ENCODE peak calls at places on chromosomes 12 and 14, in nine cellular contexts. C, T, R, M, E, F, B, U and N are unnamed samples. For H3K4me1, the result is how much of the 10 kb centered on the place peaks cover.

GRCh38 chr12:130961921-130962326 is 8.2 kb downstream of the ADGRD1 start:
- DNase-seq in M (no peak), C (no peak), T (no peak), B (no peak), R (no peak), E (no peak), U (peak), F (no peak), N (no peak)

GRCh38 chr14:99195602-99196309 is 76.2 kb downstream of the BCL11B start:
- DNase-seq in C (peak), R (no peak), U (no peak), F (no peak), T (no peak), B (no peak), E (no peak), M (no peak), N (no peak)

GRCh38 chr12:30908389-30909087 is 18.0 kb upstream of the TSPAN11 start:
- DNase-seq in R (no peak), F (no peak), B (no peak), E (peak), U (no peak), M (no peak), C (no peak), T (no peak), N (no peak)

GRCh38 chr14:98924046-98924445 is 348.0 kb downstream of the BCL11B start:
- DNase-seq in U (no peak), B (no peak), F (no peak), E (no peak), C (no peak), M (no peak), R (no peak), T (no peak), N (no peak)

GRCh38 chr12:68957273-68957672 is 24.3 kb upstream of the CPM start:
- DNase-seq in F (no peak), R (no peak), C (no peak), B (no peak), T (no peak), M (no peak), U (no peak), E (no peak), N (no peak)

GRCh38 chr14:94400454-94400853 is 12.1 kb upstream of the SERPINA1 start:
- DNase-seq in E (no peak), M (no peak), U (no peak), B (no peak), R (no peak), F (no peak), C (no peak), T (no peak), N (no peak)

GRCh38 chr12:97061164-97061563 is 154.1 kb downstream of the NEDD1 start:
- DNase-seq in F (no peak), U (no peak), E (no peak), B (no peak), R (no peak), C (no peak), M (no peak), T (no peak), N (no peak)

GRCh38 chr12:25242981-25243764 is 7.6 kb downstream of the KRAS start:
- DNase-seq in U (no peak), M (peak), T (no peak), F (no peak), R (no peak), E (peak), C (no peak), B (no peak), N (no peak)

GRCh38 chr12:91817512-91817911 is 328.1 kb downstream of the BTG1 start:
- DNase-seq in F (no peak), E (no peak), R (no peak), T (no peak), M (no peak), U (no peak), B (no peak), C (no peak), N (no peak)

GRCh38 chr14:70096866-70097265 is 91.9 kb downstream of the SLC8A3 start:
- DNase-seq in C (no peak), B (peak), M (no peak), T (no peak), E (peak), F (no peak), U (no peak), R (peak), N (no peak)

GRCh38 chr14:29749327-29749726 is 178.3 kb downstream of the PRKD1 start:
- DNase-seq in R (no peak), U (no peak), E (no peak), C (no peak), F (no peak), T (no peak), M (no peak), B (no peak), N (no peak)

GRCh38 chr12:113097716-113098427 is 37.7 kb downstream of the RASAL1 start:
- DNase-seq in F (peak), U (no peak), T (no peak), B (peak), R (no peak), M (no peak), E (no peak), C (peak), N (peak)

GRCh38 chr12:64900540-64900939 is 76.1 kb downstream of the TBC1D30 start:
- DNase-seq in T (no peak), F (no peak), R (no peak), U (no peak), E (no peak), B (no peak), M (no peak), C (no peak), N (no peak)

GRCh38 chr12:6292606-6293005 is 17.9 kb upstream of the PLEKHG6 start:
- DNase-seq in F (no peak), M (no peak), T (no peak), U (no peak), R (no peak), B (no peak), C (no peak), E (no peak), N (no peak)

GRCh38 chr12:69500631-69501030 is 30.4 kb downstream of the FRS2 start:
- DNase-seq in C (no peak), B (no peak), U (no peak), T (no peak), E (no peak), R (no peak), M (no peak), F (no peak), N (no peak)

GRCh38 chr12:57781241-57781640 is 1.3 kb upstream of the TSFM start:
- DNase-seq in M (no peak), T (no peak), C (no peak), U (no peak), F (no peak), B (no peak), R (no peak), E (no peak), N (no peak)

GRCh38 chr12:82687020-82687951 is 580 bp downstream of the TMTC2 start:
- DNase-seq in T (peak), B (peak), U (peak), M (peak), E (peak), F (peak), R (peak), C (peak), N (peak)

GRCh38 chr12:124804011-124804621 is 59.5 kb downstream of the SCARB1 start:
- DNase-seq in B (peak), M (no peak), C (no peak), E (peak), T (no peak), F (no peak), R (peak), U (no peak), N (peak)

GRCh38 chr12:101076940-101077351 is 133.1 kb downstream of the SLC5A8 start:
- DNase-seq in C (no peak), F (no peak), M (no peak), T (no peak), E (no peak), R (no peak), B (no peak), U (no peak), N (no peak)

GRCh38 chr14:44657688-44658388 is 150.8 kb upstream of the FSCB start:
- DNase-seq in M (no peak), E (peak), B (peak), F (no peak), T (no peak), R (no peak), U (no peak), C (no peak), N (no peak)

GRCh38 chr12:22856120-22856699 is 231.2 kb downstream of the ETNK1 start:
- DNase-seq in F (no peak), R (peak), E (peak), T (no peak), M (no peak), U (no peak), C (no peak), B (peak), N (no peak)

GRCh38 chr12:127558363-127558762 is 708.6 kb upstream of the TMEM132C start:
- DNase-seq in R (no peak), T (no peak), B (no peak), C (no peak), M (no peak), F (no peak), E (no peak), U (no peak), N (no peak)

GRCh38 chr12:100926669-100927248 is 132.2 kb downstream of the ANO4 start:
- DNase-seq in F (no peak), M (peak), R (no peak), C (no peak), U (no peak), B (peak), T (no peak), E (peak), N (no peak)

GRCh38 chr12:109720152-109720855 is 6.7 kb downstream of the FAM222A start:
- DNase-seq in B (peak), E (no peak), C (no peak), F (no peak), M (no peak), R (no peak), U (peak), T (no peak), N (no peak)

GRCh38 chr14:56122306-56122705 is 4.1 kb downstream of the PELI2 start:
- DNase-seq in R (no peak), C (no peak), F (no peak), U (no peak), T (no peak), M (no peak), E (no peak), B (no peak), N (no peak)

GRCh38 chr12:118356809-118357326 is 15.8 kb downstream of the TAOK3 start:
- DNase-seq in T (peak), M (no peak), E (no peak), R (peak), C (no peak), U (no peak), B (no peak), F (no peak), N (no peak)

GRCh38 chr12:30882706-30883105 is 43.8 kb upstream of the TSPAN11 start:
- DNase-seq in F (no peak), R (no peak), M (no peak), B (no peak), C (no peak), E (no peak), U (no peak), T (no peak), N (no peak)

GRCh38 chr14:61765225-61765943 is 3.2 kb downstream of the SNAPC1 start:
- DNase-seq in F (no peak), C (no peak), B (no peak), T (no peak), U (no peak), M (no peak), R (no peak), E (no peak), N (no peak)

GRCh38 chr12:65023485-65023884 is 97.6 kb downstream of the WIF1 start:
- DNase-seq in M (no peak), R (no peak), C (no peak), F (no peak), T (no peak), U (no peak), E (no peak), B (no peak), N (no peak)

DNA sequence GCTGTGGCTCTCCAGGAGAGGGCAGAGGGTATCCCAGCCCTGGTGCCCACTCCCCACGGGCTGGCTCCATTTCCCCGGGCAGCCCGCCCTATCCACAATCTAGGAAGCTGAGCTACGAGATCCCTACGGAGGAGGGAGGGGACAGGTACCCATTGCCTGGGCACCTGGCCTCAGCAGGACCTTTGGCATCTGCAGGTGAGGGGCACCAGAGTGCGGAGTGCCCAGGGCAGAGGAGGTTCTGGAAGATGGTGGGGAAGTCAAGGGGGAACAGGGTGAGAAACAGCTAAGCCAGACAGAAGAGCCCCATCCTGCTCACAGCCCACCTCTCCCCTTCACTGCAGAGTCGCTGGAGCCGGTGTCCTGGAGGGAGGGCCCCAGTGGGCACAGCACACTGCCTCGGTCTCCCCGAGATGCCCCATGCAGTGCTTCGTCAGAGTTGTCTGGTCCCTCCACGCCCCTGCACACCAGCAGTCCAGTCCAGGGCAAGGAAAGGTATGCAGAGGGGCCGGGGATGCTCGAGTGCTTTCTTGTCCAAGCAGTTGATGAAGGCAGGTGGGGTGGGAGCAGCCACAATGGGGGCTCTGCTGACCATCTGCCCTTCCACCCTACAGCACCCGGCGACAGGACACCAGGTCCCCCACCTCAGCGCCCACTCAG is 10.3 kb downstream of the TNS2 start:
- DNase-seq in R (no peak), F (no peak), U (no peak), E (no peak), C (peak), M (no peak), B (no peak), T (no peak), N (no peak)
- H3K27ac ChIP-seq in R (no peak), F (peak), U (peak), E (no peak), C (peak), M (no peak), B (no peak), T (no peak), N (peak)

DNA sequence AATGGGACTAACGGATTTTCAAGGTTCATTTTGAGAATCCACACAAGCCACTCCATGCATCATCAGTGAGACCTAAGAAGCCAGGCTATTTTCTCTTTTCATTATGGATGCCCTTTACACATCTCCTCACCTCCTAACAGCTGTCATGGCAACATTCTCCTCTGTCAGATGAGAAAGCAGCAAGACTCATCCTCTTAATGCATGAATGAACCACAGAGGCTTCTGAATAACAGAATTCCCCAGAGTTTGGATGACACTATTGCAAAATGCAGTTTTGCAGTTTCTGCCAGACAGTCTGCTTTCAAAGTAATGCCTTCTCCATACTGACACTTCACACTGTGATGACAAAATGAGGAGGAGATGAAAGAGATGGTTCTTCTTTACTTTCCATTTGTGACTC is 286.7 kb upstream of the GRIP1 start:
- DNase-seq in B (no peak), C (no peak), R (no peak), F (no peak), E (no peak), T (no peak), U (no peak), M (no peak), N (no peak)
- H3K4me1 ChIP-seq in B (under half), C (under half), R (under half), F (under half), E (under half), T (under half), U (under half), M (under half), N (under half)

GRCh38 chr14:105349992-105350391 is 35.4 kb downstream of the PACS2 start:
- DNase-seq in F (no peak), C (no peak), M (no peak), B (no peak), T (no peak), R (no peak), E (no peak), U (peak), N (no peak)

GRCh38 chr14:105351410-105351809 is 36.9 kb downstream of the PACS2 start:
- DNase-seq in R (no peak), B (no peak), T (no peak), F (no peak), E (no peak), U (peak), M (no peak), C (no peak), N (no peak)

GRCh38 chr14:105353163-105353562 is 38.6 kb downstream of the PACS2 start:
- DNase-seq in M (no peak), R (no peak), B (no peak), U (peak), E (no peak), F (no peak), C (no peak), T (no peak), N (no peak)

GRCh38 chr14:105350450-105351244 is 36.1 kb downstream of the PACS2 start:
- DNase-seq in C (no peak), E (no peak), R (no peak), M (no peak), F (no peak), U (peak), B (no peak), T (no peak), N (no peak)

GRCh38 chr14:105351920-105352871 is 37.6 kb downstream of the PACS2 start:
- DNase-seq in T (peak), E (peak), R (peak), F (peak), C (no peak), M (peak), U (peak), B (peak), N (peak)
- TF ChIP-seq CTCF in T (peak), E (peak), R (peak), F (peak), C (peak), M (peak), U (peak), B (peak), N (peak)

GRCh38 chr14:90660865-90661570 is 155.2 kb downstream of the TTC7B start:
- DNase-seq in U (peak), M (peak), T (no peak), C (no peak), F (no peak), B (no peak), R (no peak), E (no peak), N (no peak)

GRCh38 chr14:90661881-90662280 is 154.3 kb downstream of the TTC7B start:
- DNase-seq in B (no peak), T (no peak), E (no peak), U (no peak), C (no peak), F (no peak), R (no peak), M (no peak), N (no peak)

GRCh38 chr14:90663680-90664079 is 152.6 kb downstream of the TTC7B start:
- DNase-seq in R (no peak), M (no peak), B (no peak), T (no peak), E (no peak), F (no peak), U (no peak), C (no peak), N (no peak)

GRCh38 chr14:90666571-90666970 is 149.7 kb downstream of the TTC7B start:
- DNase-seq in C (no peak), T (no peak), M (peak), E (no peak), B (no peak), R (no peak), U (no peak), F (no peak), N (no peak)

DNA sequence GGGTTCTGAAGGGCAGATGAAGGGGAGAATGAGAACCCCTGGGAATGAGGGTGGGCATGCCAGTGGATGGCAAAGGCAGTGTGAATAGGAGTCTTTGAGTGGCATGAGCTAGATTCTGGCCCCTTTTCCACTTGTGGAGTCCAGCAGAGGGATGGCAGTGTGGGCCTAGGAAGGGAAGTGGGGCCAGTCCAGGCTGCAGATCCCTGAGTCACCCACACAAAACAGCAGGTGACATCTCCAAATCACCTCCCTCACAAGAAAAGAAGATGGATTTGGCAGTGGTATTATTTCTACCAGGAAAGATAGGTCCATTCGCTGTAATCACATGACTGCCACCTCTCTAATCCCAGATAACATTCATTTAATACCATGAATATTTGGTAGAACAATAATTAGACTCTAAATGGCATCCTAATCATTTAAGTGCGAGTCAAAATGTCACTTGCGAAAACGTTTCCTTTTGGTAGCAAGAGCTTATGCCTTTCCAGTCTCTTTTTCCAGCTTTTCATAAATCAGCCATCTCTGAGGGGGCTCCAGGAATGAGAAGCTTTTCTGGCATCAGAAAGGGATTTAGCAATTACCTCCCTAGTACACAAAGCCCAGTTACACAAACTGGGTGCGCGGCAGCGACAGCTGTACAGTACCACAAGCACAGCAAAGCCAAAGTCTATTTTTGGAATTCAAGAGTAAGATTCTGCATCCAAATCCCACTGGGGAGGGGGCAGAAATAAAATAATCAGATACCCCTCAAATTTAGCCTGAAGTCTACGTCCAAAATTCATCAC is 151.1 kb downstream of the TTC7B start:
- DNase-seq in F (no peak), B (no peak), T (no peak), R (no peak), E (no peak), C (no peak), U (no peak), M (no peak), N (no peak)
- H3K27ac ChIP-seq in F (no peak), B (no peak), T (no peak), R (no peak), E (no peak), C (no peak), U (peak), M (no peak), N (no peak)

DNA sequence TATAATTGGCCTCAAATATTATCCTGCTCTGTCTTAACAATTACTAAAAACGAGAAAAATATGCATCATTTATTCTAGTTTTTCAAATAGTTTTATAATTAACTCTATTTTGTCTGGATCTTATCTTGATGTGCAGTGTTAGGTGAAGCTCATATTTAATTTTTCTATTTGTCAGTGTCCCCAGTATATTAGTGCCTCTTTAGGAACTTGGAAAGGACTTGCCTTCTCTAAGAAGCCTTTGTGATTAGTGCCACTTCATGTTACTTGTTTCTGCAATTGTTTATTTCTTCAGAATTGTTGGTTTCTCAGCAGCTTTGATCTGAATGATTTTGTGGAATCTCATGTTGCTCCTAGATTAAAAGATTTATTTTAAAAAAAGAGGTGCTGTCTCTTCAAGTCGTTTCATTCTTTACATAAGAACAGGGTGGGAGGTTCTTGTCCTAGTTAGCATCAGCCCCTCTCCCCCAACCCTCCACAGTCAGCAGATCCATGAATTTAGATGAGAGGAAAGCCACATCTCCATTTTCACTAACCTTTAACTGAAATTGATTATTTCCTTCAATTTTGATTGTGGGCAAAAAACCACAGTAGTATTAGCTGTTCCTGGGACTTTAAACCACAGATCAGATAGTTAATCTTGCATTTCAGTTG is 434.4 kb downstream of the RAD51B start:
- DNase-seq in C (no peak), T (no peak), R (no peak), E (no peak), B (no peak), F (no peak), U (no peak), M (no peak), N (no peak)
- H3K4me1 ChIP-seq in C (under half), T (under half), R (half or more), E (under half), B (half or more), F (under half), U (under half), M (under half), N (under half)